ENCODE peak calls at places on chromosomes 7 and 10, in eight cellular contexts. L is heart left ventricle; U is astrocyte; H is naive thymus-derived CD4-positive, alpha-beta T cell; O is hepatocyte; P is thoracic aorta; A is upper lobe of right lung; V is small intestine. R is an unnamed sample. For H3K9me3, the result is how much of the 10 kb centered on the place peaks cover.

GRCh38 chr10:63197304-63198092 is 64.4 kb downstream of the NRBF2 start:
- DNase-seq in L (no peak), U (peak), H (no peak), O (peak), P (no peak), A (no peak), V (no peak), R (peak)

GRCh38 chr10:11782793-11783557 is 40.2 kb upstream of the PROSER2 start:
- DNase-seq in L (no peak), U (peak), H (peak), O (peak), P (no peak), A (peak), V (peak), R (peak)

GRCh38 chr10:33509231-33509871 is 174.9 kb upstream of the NRP1 start:
- DNase-seq in L (no peak), U (peak), H (no peak), O (peak), P (peak), A (no peak), V (peak), R (peak)

GRCh38 chr10:15742102-15742501 is 22.4 kb upstream of the ITGA8 start:
- DNase-seq in L (no peak), U (no peak), H (no peak), O (no peak), P (no peak), A (no peak), V (no peak), R (no peak)

GRCh38 chr7:55794527-55794926 is 68.0 kb downstream of the SEPTIN14 start:
- DNase-seq in L (no peak), U (no peak), H (no peak), O (no peak), P (no peak), A (no peak), V (no peak), R (no peak)

GRCh38 chr7:100570954-100571828 is 2.5 kb downstream of the SAP25 start:
- DNase-seq in L (peak), U (no peak), H (no peak), O (peak), P (no peak), A (peak), V (no peak), R (no peak)

GRCh38 chr10:119252051-119252465 is 44.7 kb downstream of the GRK5 start:
- DNase-seq in L (no peak), U (peak), H (no peak), O (no peak), P (no peak), A (no peak), V (no peak), R (no peak)

GRCh38 chr7:43758861-43759683 is 592 bp downstream of the BLVRA start:
- DNase-seq in L (peak), U (peak), H (peak), O (peak), P (no peak), A (no peak), V (peak), R (peak)

GRCh38 chr7:135645296-135645904 is 16.9 kb upstream of the STMP1 start:
- DNase-seq in L (no peak), U (no peak), H (peak), O (peak), P (no peak), A (no peak), V (peak), R (peak)

GRCh38 chr10:130570119-130570518 is 433.9 kb downstream of the GLRX3 start:
- DNase-seq in L (no peak), U (no peak), H (no peak), O (no peak), P (no peak), A (no peak), V (no peak), R (no peak)

GRCh38 chr10:31372439-31372838 is 53.4 kb downstream of the ZEB1 start:
- DNase-seq in L (no peak), U (no peak), H (no peak), O (no peak), P (no peak), A (no peak), V (no peak), R (no peak)
- H3K9me3 ChIP-seq in L (under half), U (under half), H (under half), O (under half), P (under half), A (under half), V (under half), R (under half)

DNA sequence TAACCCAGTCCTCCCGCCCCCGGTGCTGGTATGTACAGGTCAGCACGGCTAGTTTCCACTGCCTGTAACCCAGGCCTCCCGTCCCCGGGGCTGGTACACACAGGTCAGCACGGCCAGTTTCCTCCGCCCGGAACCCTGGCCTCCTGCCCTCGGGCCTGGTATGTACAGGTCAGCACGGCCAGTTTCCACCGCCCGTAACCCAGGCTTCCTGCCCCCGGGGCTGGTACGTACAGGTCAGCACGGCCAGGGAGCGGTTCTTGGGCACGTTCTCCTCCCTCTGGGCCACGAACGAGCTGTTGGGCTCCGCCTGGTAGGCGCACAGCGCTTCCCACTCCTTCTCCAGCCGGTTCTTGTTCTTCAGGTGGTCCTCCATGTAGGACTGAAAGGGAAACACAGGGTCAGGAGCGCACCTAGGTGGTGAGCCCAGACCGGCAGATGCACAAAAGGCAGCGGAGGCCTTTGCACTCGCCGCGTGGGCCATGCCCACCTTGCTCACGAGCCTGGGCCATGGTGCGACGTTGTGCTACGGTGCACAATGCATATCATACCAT is 284.4 kb downstream of the DNAJB6 start:
- DNase-seq in L (peak), U (no peak), H (no peak), O (no peak), P (no peak), A (peak), V (no peak), R (no peak)
- H3K9me3 ChIP-seq in L (under half), U (under half), H (under half), O (under half), P (under half), A (under half), V (under half), R (under half)

DNA sequence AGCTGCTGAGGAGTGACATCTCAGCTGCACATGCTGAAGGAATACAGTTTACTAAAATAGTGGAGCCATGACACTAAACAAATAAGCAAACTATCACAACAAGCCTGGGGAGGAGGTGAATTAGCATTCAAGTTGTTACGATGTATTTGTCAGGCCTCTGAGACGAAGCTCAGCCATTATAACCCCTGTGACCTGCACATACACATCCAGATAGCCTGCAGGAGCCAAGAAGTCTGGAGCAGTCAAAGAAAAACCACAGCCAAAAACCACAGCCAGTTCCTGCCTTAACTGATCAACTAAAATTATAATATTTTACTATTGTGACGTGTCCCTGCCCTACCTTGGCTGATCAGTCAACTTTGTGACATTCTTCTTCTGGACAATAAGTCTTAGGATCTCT is 68.6 kb downstream of the NSUN6 start:
- DNase-seq in L (no peak), U (peak), H (no peak), O (no peak), P (no peak), A (no peak), V (no peak), R (no peak)
- H3K9me3 ChIP-seq in L (under half), U (under half), H (under half), O (under half), P (under half), A (under half), V (under half), R (under half)

DNA sequence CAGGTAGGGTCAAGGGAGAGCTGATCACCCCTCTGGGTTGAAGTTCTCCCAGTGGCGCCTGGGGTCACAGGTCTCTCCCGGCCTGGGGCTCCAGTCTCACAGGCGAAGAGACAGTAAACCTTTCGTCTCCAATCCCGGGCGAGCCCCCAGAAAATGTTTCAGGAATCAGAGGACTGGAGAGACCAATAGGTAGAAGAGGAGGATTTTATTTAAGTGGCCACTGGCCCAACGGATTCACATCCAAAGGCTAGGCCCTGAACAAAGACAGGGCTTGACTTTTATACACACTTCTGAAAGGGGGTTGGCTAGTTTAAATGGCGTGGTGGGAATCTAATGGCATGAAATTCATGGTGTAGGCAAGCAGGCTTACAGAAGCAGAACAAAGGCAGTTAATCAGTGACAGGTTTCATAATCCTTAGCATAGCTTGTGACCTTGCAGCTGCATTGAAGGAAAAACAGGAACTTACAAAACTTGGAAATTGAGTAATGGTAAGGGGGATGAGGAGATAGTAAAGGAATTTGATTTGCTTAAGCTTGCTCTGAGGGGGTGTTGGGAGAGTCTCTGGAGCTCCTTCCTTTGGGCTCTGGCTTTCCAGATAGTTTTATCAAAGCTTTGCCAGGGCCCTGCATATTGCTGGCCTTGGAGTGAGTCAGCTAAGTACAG is 105.5 kb downstream of the TRIM24 start:
- DNase-seq in L (no peak), U (peak), H (no peak), O (peak), P (no peak), A (no peak), V (no peak), R (peak)
- H3K9me3 ChIP-seq in L (under half), U (under half), H (under half), O (under half), P (under half), A (under half), V (under half), R (under half)

GRCh38 chr10:105611244-105611798 is 970.2 kb downstream of the SORCS3 start:
- DNase-seq in L (no peak), U (no peak), H (no peak), O (no peak), P (no peak), A (no peak), V (peak), R (no peak)

GRCh38 chr10:105615986-105616385 is 974.9 kb downstream of the SORCS3 start:
- DNase-seq in L (no peak), U (peak), H (no peak), O (no peak), P (no peak), A (no peak), V (no peak), R (no peak)
- H3K9me3 ChIP-seq in L (under half), U (under half), H (under half), O (under half), P (under half), A (under half), V (under half), R (under half)